ENCODE peak calls at places on chromosomes 1 and 21, in seven cellular contexts. H is KBM-7; V is CMK; L is Daoy; Q is SW480; M is hypothalamus; O is stimulated activated naive CD4-positive, alpha-beta T cell. G is an unnamed sample.

GRCh38 chr21:29235714-29236197 is 63.0 kb upstream of the BACH1 start:
- DNase-seq in H (no peak), V (no peak), L (peak; percentile 41), Q (no peak), M (no peak), O (no peak), G (no peak)

GRCh38 chr1:206068314-206068713 is 15.3 kb downstream of the RHEX start:
- DNase-seq in H (no peak), V (no peak), L (no peak), Q (no peak), M (no peak), O (no peak), G (no peak)

GRCh38 chr1:235898126-235898525 is 31.4 kb upstream of the LYST start:
- DNase-seq in H (peak; percentile 16), V (no peak), L (peak; percentile 25), Q (no peak), M (no peak), O (no peak), G (peak; percentile 6)

GRCh38 chr1:145999321-146000024 is 3.1 kb upstream of the TXNIP start:
- DNase-seq in H (no peak), V (no peak), L (no peak), Q (no peak), M (no peak), O (peak; percentile 27), G (no peak)

GRCh38 chr1:160032165-160032827 is 506 bp upstream of the PIGM start:
- DNase-seq in H (no peak), V (no peak), L (peak; percentile 27), Q (peak; percentile 33), M (no peak), O (no peak), G (peak; percentile 56)

GRCh38 chr1:169421309-169421708 is 6.0 kb downstream of the CCDC181 start:
- DNase-seq in H (no peak), V (no peak), L (no peak), Q (no peak), M (no peak), O (no peak), G (no peak)

GRCh38 chr1:12113433-12114339 is 50.6 kb downstream of the TNFRSF8 start:
- DNase-seq in H (no peak), V (no peak), L (no peak), Q (no peak), M (no peak), O (no peak), G (no peak)

GRCh38 chr1:162885265-162885664 is 24.3 kb upstream of the CCDC190 start:
- DNase-seq in H (no peak), V (no peak), L (no peak), Q (no peak), M (no peak), O (no peak), G (no peak)

GRCh38 chr1:208654241-208654640 is 410.1 kb upstream of the PLXNA2 start:
- DNase-seq in H (peak; percentile 27), V (peak; percentile 7), L (peak; percentile 2), Q (peak; percentile 5), M (no peak), O (no peak), G (peak; percentile 50)